ENCODE peak calls at places on chromosomes 7 and 10, in eight cellular contexts. D is mesendoderm, F is OCI-LY7, W is MM.1S, J is PC-3, Z is keratinocyte, E is H9, B is GM23338. Q is an unnamed sample.

GRCh38 chr7:46603296-46603701 is 682.2 kb upstream of the IGFBP3 start:
- DNase-seq in Z (no peak), D (no peak), B (no peak), W (no peak), F (no peak), E (no peak), J (no peak), Q (no peak)

GRCh38 chr7:101743241-101743994 is 74.0 kb upstream of the CUX1 start:
- DNase-seq in E (peak; percentile 83), Z (no peak), J (peak; percentile 49), F (peak; percentile 84), D (peak; percentile 75), B (peak; percentile 85), W (peak; percentile 76), Q (peak; percentile 70)

GRCh38 chr10:124068929-124069328 is 24.5 kb downstream of the CHST15 start:
- DNase-seq in Z (no peak), F (no peak), D (no peak), J (no peak), B (no peak), W (no peak), E (no peak), Q (no peak)

GRCh38 chr7:51430480-51431086 is 114.0 kb upstream of the COBL start:
- DNase-seq in Z (no peak), B (peak; percentile 87), D (peak; percentile 56), W (peak; percentile 73), J (peak; percentile 76), E (no peak), F (peak; percentile 58), Q (peak; percentile 78)

GRCh38 chr10:3435671-3436070 is 263.1 kb upstream of the PITRM1 start:
- DNase-seq in F (no peak), Z (no peak), B (no peak), W (no peak), E (no peak), D (no peak), J (peak; percentile 2), Q (no peak)

GRCh38 chr10:55283041-55283440 is 482.0 kb upstream of the PCDH15 start:
- DNase-seq in J (peak; percentile 34), F (no peak), W (no peak), D (no peak), B (no peak), Z (no peak), E (no peak), Q (no peak)

GRCh38 chr10:88693392-88694020 is 12.5 kb upstream of the LIPK start:
- DNase-seq in F (no peak), J (no peak), E (no peak), B (peak; percentile 17), D (no peak), Z (no peak), W (no peak), Q (no peak)

GRCh38 chr10:78053201-78053868 is 19.7 kb downstream of the RPS24 start:
- DNase-seq in Z (no peak), W (no peak), J (peak; percentile 78), F (no peak), D (no peak), E (no peak), B (no peak), Q (no peak)

GRCh38 chr7:128031901-128032604 is 816 bp upstream of the LRRC4 start:
- DNase-seq in F (peak; percentile 48), Z (peak; percentile 38), D (peak; percentile 86), B (peak; percentile 80), J (no peak), E (peak; percentile 51), W (no peak), Q (peak; percentile 89)

GRCh38 chr10:110865184-110865803 is 6.4 kb upstream of the PDCD4 start:
- DNase-seq in W (no peak), D (no peak), B (no peak), J (peak; percentile 87), Z (no peak), F (no peak), E (no peak), Q (peak; percentile 81)
- H3K4me1 ChIP-seq in W (peaks cover 76% of the 10 kb centered on the region), D (no peaks in the 10 kb centered on the region), B (no peaks in the 10 kb centered on the region), J (peaks cover 20% of the 10 kb centered on the region), Z (peaks cover 42% of the 10 kb centered on the region), F (peaks cover 100% of the 10 kb centered on the region), E (no peaks in the 10 kb centered on the region), Q (peaks cover 59% of the 10 kb centered on the region)

GRCh38 chr7:95608344-95609173 is 12.2 kb upstream of the PDK4 start:
- DNase-seq in D (peak; percentile 81), F (peak; percentile 50), B (peak; percentile 74), E (peak; percentile 57), J (peak; percentile 94), W (peak; percentile 88), Z (no peak), Q (peak; percentile 95)

GRCh38 chr7:95605275-95605674 is 9.0 kb upstream of the PDK4 start:
- DNase-seq in F (no peak), B (no peak), E (no peak), D (no peak), W (no peak), J (no peak), Z (no peak), Q (no peak)

GRCh38 chr7:95607477-95608010 is 11.2 kb upstream of the PDK4 start:
- DNase-seq in Z (no peak), F (no peak), B (no peak), J (no peak), E (no peak), D (no peak), W (no peak), Q (no peak)

GRCh38 chr7:95611224-95611623 is 14.9 kb upstream of the PDK4 start:
- DNase-seq in Z (no peak), W (no peak), J (peak; percentile 7), F (no peak), E (no peak), D (no peak), B (no peak), Q (no peak)

DNA sequence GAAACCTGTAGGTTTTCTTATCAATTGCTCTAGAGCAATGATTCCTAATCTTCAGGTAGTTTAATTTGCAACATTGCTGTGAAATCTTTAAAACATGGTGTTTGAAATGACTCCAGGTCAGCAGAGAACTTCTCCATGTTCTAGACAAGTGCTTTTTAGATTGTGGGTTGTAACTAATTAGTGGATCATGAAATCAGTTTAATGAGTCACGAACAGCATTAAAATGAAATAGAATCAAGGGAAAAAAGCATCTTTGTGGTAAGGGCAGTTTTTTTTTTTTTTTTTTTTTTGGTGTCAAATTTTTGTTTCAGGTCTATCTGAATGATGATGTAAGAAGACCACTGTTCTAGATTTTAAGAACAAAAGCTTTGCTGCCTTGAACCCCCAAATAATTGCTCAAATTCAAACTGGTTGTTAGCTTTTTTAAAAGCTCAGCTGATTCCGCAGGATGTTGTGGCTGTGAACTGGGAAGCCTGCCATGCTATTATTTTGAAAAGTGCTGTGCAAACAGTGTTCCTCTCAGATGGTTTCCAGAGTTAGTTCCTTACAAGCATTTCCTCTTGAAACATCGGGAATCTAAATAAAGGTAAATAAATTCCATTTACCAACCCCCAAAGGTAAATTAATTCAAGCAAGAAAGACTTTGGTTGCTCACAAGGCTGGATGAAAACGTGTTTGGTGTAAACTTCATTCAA is 13.1 kb upstream of the PDK4 start:
- DNase-seq in D (no peak), J (peak; percentile 73), B (no peak), W (no peak), E (no peak), Z (no peak), F (no peak), Q (peak; percentile 49)
- H3K4me1 ChIP-seq in D (no peaks in the 10 kb centered on the region), J (peaks cover 31% of the 10 kb centered on the region), B (peaks cover 4% of the 10 kb centered on the region), W (peaks cover 22% of the 10 kb centered on the region), E (no peaks in the 10 kb centered on the region), Z (peaks cover 5% of the 10 kb centered on the region), F (peaks cover 12% of the 10 kb centered on the region), Q (peaks cover 30% of the 10 kb centered on the region)

GRCh38 chr10:125137601-125138438 is 22.5 kb downstream of the CTBP2 start:
- DNase-seq in B (no peak), F (no peak), J (no peak), Z (no peak), W (no peak), E (no peak), D (no peak), Q (peak; percentile 77)

GRCh38 chr10:125134483-125134848 is 25.9 kb downstream of the CTBP2 start:
- DNase-seq in E (no peak), F (no peak), B (no peak), D (no peak), J (no peak), W (no peak), Z (no peak), Q (no peak)

GRCh38 chr10:125135771-125136035 is 24.7 kb downstream of the CTBP2 start:
- DNase-seq in E (no peak), Z (no peak), D (no peak), B (no peak), W (no peak), F (no peak), J (no peak), Q (no peak)

GRCh38 chr10:125134916-125135770 is 25.2 kb downstream of the CTBP2 start:
- DNase-seq in W (no peak), J (no peak), B (peak; percentile 75), E (no peak), F (no peak), D (no peak), Z (no peak), Q (no peak)

DNA sequence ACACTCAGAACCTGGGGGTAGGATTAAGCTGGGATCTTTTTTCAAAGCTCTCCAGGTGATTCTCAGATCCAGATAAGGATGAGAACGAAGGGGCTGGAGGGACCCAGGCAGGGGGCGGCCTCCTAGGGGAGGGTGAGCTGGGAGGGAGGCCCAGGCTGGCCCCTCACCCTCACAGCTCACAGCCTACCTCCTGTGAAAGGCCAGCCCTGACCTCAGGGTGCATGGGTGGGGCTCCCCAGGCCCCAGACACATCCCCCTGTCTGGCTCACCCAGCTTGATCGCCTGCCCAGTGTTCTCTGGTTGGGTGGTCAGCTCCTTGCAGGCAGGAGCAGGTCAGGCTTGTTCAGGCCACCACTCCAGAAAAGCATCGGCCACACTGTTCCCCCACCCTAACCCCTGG is 24.3 kb downstream of the CTBP2 start:
- DNase-seq in J (no peak), F (no peak), E (no peak), W (no peak), B (no peak), Z (no peak), D (no peak), Q (no peak)
- H3K4me1 ChIP-seq in J (no peaks in the 10 kb centered on the region), F (no peaks in the 10 kb centered on the region), E (peaks cover 38% of the 10 kb centered on the region), W (no peaks in the 10 kb centered on the region), B (peaks cover 95% of the 10 kb centered on the region), Z (no peaks in the 10 kb centered on the region), D (peaks cover 14% of the 10 kb centered on the region), Q (peaks cover 13% of the 10 kb centered on the region)

DNA sequence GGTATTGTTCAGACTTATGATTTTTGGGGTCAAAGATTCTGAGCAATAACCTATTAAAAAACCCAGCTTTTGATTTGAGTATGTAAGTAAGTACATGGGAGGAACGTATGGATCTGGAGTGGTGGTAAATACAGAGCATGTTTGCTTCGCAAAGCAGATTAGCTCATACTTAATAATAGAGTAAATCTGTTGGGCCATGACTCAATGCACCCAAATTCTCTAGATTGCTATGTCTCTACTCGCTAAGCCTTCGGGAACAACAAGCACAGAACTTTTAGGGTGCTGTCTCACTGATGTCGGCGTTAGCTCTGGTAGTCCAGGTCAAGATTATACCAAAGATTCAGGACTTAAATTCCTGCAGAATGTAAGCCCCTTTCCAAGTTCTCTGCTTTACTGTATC is 801 bp upstream of the MINPP1 start:
- DNase-seq in B (peak; percentile 10), D (no peak), F (no peak), W (no peak), J (no peak), Z (no peak), E (no peak), Q (no peak)
- H3K4me1 ChIP-seq in B (peaks cover 12% of the 10 kb centered on the region), D (no peaks in the 10 kb centered on the region), F (peaks cover 10% of the 10 kb centered on the region), W (peaks cover 17% of the 10 kb centered on the region), J (peaks cover 25% of the 10 kb centered on the region), Z (peaks cover 22% of the 10 kb centered on the region), E (no peaks in the 10 kb centered on the region), Q (peaks cover 27% of the 10 kb centered on the region)

Q was measured in hepatocyte.